ENCODE peak calls at places on chromosomes 13 and 19, in eight cellular contexts. I, W, U, X, T, E, R and S are unnamed samples.

GRCh38 chr13:33388254-33388998 is 102.9 kb upstream of the STARD13 start:
- DNase-seq in I (no peak), W (no peak), U (no peak), X (no peak), T (no peak), E (no peak), R (no peak), S (no peak)

GRCh38 chr13:87788363-87788762 is 117.2 kb downstream of the SLITRK5 start:
- DNase-seq in I (no peak), W (no peak), U (no peak), X (no peak), T (no peak), E (no peak), R (no peak), S (no peak)

GRCh38 chr19:19619121-19619848 is 798 bp upstream of the PBX4 start:
- DNase-seq in I (no peak), W (peak; percentile 26), U (no peak), X (peak; percentile 73), T (no peak), E (no peak), R (no peak), S (no peak)

GRCh38 chr13:35714588-35714987 is 238.1 kb upstream of the MAB21L1 start:
- DNase-seq in I (no peak), W (no peak), U (no peak), X (no peak), T (no peak), E (no peak), R (no peak), S (no peak)

GRCh38 chr13:81021284-81021683 is 680.4 kb upstream of the SPRY2 start:
- DNase-seq in I (no peak), W (no peak), U (no peak), X (no peak), T (no peak), E (no peak), R (no peak), S (no peak)

GRCh38 chr13:47420568-47420967 is 523.7 kb upstream of the HTR2A start:
- DNase-seq in I (no peak), W (no peak), U (peak; percentile 33), X (no peak), T (peak; percentile 4), E (no peak), R (peak; percentile 53), S (peak; percentile 23)

GRCh38 chr13:35832551-35832950 is 298.6 kb downstream of the DCLK1 start:
- DNase-seq in I (no peak), W (no peak), U (no peak), X (no peak), T (no peak), E (no peak), R (no peak), S (no peak)

GRCh38 chr13:30108913-30109237 is 198.5 kb downstream of the KATNAL1 start:
- DNase-seq in I (peak; percentile 81), W (no peak), U (no peak), X (peak; percentile 89), T (no peak), E (no peak), R (no peak), S (no peak)

GRCh38 chr13:72643339-72643989 is 84.0 kb downstream of the MZT1 start:
- DNase-seq in I (peak; percentile 52), W (peak; percentile 66), U (peak; percentile 64), X (no peak), T (peak; percentile 6), E (no peak), R (peak; percentile 11), S (peak; percentile 70)

GRCh38 chr19:47447470-47448359 is 24.0 kb downstream of the SLC8A2 start:
- DNase-seq in I (peak; percentile 25), W (peak; percentile 99), U (peak; percentile 31), X (no peak), T (no peak), E (peak; percentile 95), R (peak; percentile 38), S (peak; percentile 23)

GRCh38 chr19:45667620-45668341 is at the start of gene GIPR:
- DNase-seq in I (peak; percentile 76), W (peak; percentile 77), U (no peak), X (peak; percentile 89), T (peak; percentile 10), E (no peak), R (peak; percentile 31), S (peak; percentile 25)
- H3K27me3 ChIP-seq in I (no peaks in the 10 kb centered on the region), W (peaks cover 41% of the 10 kb centered on the region), U (peaks cover 7% of the 10 kb centered on the region), X (peaks cover 88% of the 10 kb centered on the region), T (peaks cover 14% of the 10 kb centered on the region), E (peaks cover 31% of the 10 kb centered on the region), R (no peaks in the 10 kb centered on the region), S (no peaks in the 10 kb centered on the region)

GRCh38 chr19:13573268-13573667 is 67.0 kb upstream of the CACNA1A start:
- DNase-seq in I (no peak), W (peak; percentile 53), U (no peak), X (no peak), T (no peak), E (no peak), R (no peak), S (no peak)
- H3K27me3 ChIP-seq in I (no peaks in the 10 kb centered on the region), W (no peaks in the 10 kb centered on the region), U (no peaks in the 10 kb centered on the region), X (peaks cover 28% of the 10 kb centered on the region), T (no peaks in the 10 kb centered on the region), E (no peaks in the 10 kb centered on the region), R (peaks cover 6% of the 10 kb centered on the region), S (no peaks in the 10 kb centered on the region)

GRCh38 chr19:3370728-3371591 is 4.6 kb downstream of the NFIC start:
- DNase-seq in I (no peak), W (no peak), U (no peak), X (no peak), T (no peak), E (no peak), R (no peak), S (no peak)

GRCh38 chr19:3368848-3369336 is 2.5 kb downstream of the NFIC start:
- DNase-seq in I (no peak), W (no peak), U (peak; percentile 55), X (no peak), T (no peak), E (no peak), R (peak; percentile 40), S (no peak)

GRCh38 chr19:3369337-3370213 is 3.2 kb downstream of the NFIC start:
- DNase-seq in I (peak; percentile 80), W (peak; percentile 59), U (peak; percentile 73), X (peak; percentile 92), T (no peak), E (no peak), R (peak; percentile 40), S (no peak)

GRCh38 chr19:3368441-3368795 is 2.0 kb downstream of the NFIC start:
- DNase-seq in I (no peak), W (no peak), U (no peak), X (no peak), T (no peak), E (no peak), R (no peak), S (no peak)

DNA sequence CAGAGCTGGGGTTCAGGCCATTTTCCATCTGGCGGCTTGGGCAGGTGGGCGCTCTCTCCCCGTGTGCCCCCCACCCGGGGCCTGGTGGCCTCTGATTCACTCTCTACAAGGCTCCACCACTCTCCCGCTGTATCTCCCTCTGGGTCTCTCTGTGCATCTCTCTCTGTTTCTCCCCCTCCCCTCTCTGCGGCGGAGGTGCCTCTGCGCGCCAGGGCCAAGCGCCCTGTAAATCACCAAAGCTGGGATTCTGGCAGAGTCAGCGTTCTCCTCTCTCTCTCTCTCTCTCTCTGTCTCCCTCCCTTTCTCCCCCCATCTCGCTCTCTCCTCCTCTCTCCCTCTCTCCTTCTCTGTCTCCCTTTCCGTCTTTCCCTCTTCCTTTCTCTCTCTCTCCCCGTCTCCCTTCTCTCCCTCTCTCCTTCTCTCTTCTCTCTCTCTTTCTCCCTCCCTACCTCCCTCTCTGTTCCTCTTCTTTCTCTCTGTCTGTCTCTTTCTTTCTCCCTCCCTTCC is 3.9 kb downstream of the NFIC start:
- DNase-seq in I (peak; percentile 42), W (peak; percentile 64), U (peak; percentile 54), X (no peak), T (no peak), E (no peak), R (no peak), S (no peak)
- H3K27me3 ChIP-seq in I (no peaks in the 10 kb centered on the region), W (peaks cover 94% of the 10 kb centered on the region), U (no peaks in the 10 kb centered on the region), X (no peaks in the 10 kb centered on the region), T (no peaks in the 10 kb centered on the region), E (peaks cover 92% of the 10 kb centered on the region), R (no peaks in the 10 kb centered on the region), S (no peaks in the 10 kb centered on the region)

GRCh38 chr19:15138427-15138826 is 31.2 kb downstream of the SYDE1 start:
- DNase-seq in I (no peak), W (no peak), U (peak; percentile 31), X (no peak), T (no peak), E (no peak), R (peak; percentile 70), S (no peak)

GRCh38 chr19:15142313-15142712 is 35.1 kb downstream of the SYDE1 start:
- DNase-seq in I (no peak), W (no peak), U (no peak), X (no peak), T (no peak), E (no peak), R (no peak), S (no peak)

GRCh38 chr19:15141143-15141542 is 33.9 kb downstream of the SYDE1 start:
- DNase-seq in I (no peak), W (no peak), U (no peak), X (no peak), T (no peak), E (no peak), R (no peak), S (no peak)

GRCh38 chr19:15136234-15136954 is 29.2 kb downstream of the SYDE1 start:
- DNase-seq in I (no peak), W (no peak), U (peak; percentile 28), X (no peak), T (no peak), E (no peak), R (peak; percentile 34), S (peak; percentile 38)

DNA sequence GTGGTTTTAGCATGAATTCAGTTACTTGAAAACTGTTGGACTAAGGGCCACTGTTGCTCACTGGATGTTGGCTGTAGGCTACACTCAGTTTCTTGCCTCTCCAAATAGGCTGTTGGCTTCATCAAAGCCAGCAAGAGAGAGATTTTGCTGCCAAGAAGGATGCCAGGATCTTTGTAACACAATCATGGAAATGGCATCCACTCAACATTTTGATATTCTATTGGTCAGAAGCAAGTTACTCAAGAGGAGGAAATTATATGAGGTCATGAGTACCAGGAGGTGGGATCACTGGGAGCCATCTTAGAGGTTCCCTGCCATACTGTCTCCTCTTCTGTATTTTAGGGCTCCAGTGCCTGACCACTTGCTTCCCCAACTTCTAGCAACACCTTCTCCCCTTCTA is 30.6 kb downstream of the SYDE1 start:
- DNase-seq in I (no peak), W (no peak), U (peak; percentile 37), X (no peak), T (no peak), E (no peak), R (no peak), S (no peak)
- H3K27me3 ChIP-seq in I (no peaks in the 10 kb centered on the region), W (no peaks in the 10 kb centered on the region), U (no peaks in the 10 kb centered on the region), X (no peaks in the 10 kb centered on the region), T (no peaks in the 10 kb centered on the region), E (no peaks in the 10 kb centered on the region), R (no peaks in the 10 kb centered on the region), S (no peaks in the 10 kb centered on the region)

GRCh38 chr13:109819851-109820250 is 33.5 kb upstream of the IRS2 start:
- DNase-seq in I (no peak), W (no peak), U (no peak), X (no peak), T (no peak), E (no peak), R (no peak), S (no peak)
- H3K27me3 ChIP-seq in I (no peaks in the 10 kb centered on the region), W (no peaks in the 10 kb centered on the region), U (no peaks in the 10 kb centered on the region), X (no peaks in the 10 kb centered on the region), T (no peaks in the 10 kb centered on the region), E (no peaks in the 10 kb centered on the region), R (peaks cover 75% of the 10 kb centered on the region), S (no peaks in the 10 kb centered on the region)